ENCODE peak calls at places on chromosomes 1 and 21, in seven cellular contexts. One of them, this sample, is unnamed.

GRCh38 chr1:41238311-41239094 is 3.6 kb downstream of the SCMH1 start:
- DNase-seq in M059J: peak; percentile 65
- DNase-seq in smooth muscle cell of the brain vasculature: no peak
- DNase-seq in pons: no peak
- DNase-seq in left kidney: no peak
- DNase-seq in T-helper 2 cell: peak; percentile 35
- DNase-seq in stimulated activated CD4-positive, alpha-beta T cell treated with anti-CD3 and anti-CD28 coated beads, TNF-alpha, amount 100 ng/mL, for 1 hour: no peak
- DNase-seq in this sample: no peak

GRCh38 chr1:229972600-229973296 is 94.3 kb upstream of the GALNT2 start:
- DNase-seq in M059J: no peak
- DNase-seq in smooth muscle cell of the brain vasculature: no peak
- DNase-seq in pons: no peak
- DNase-seq in left kidney: no peak
- DNase-seq in T-helper 2 cell: no peak
- DNase-seq in stimulated activated CD4-positive, alpha-beta T cell treated with anti-CD3 and anti-CD28 coated beads, TNF-alpha, amount 100 ng/mL, for 1 hour: no peak
- DNase-seq in this sample: no peak

GRCh38 chr1:183490932-183491331 is 18.6 kb downstream of the SMG7 start:
- DNase-seq in M059J: no peak
- DNase-seq in smooth muscle cell of the brain vasculature: no peak
- DNase-seq in pons: no peak
- DNase-seq in left kidney: no peak
- DNase-seq in T-helper 2 cell: no peak
- DNase-seq in stimulated activated CD4-positive, alpha-beta T cell treated with anti-CD3 and anti-CD28 coated beads, TNF-alpha, amount 100 ng/mL, for 1 hour: no peak
- DNase-seq in this sample: no peak

GRCh38 chr21:25402134-25402957 is 204.9 kb downstream of the MRPL39 start:
- DNase-seq in M059J: no peak
- DNase-seq in smooth muscle cell of the brain vasculature: no peak
- DNase-seq in pons: no peak
- DNase-seq in left kidney: no peak
- DNase-seq in T-helper 2 cell: peak; percentile 74
- DNase-seq in stimulated activated CD4-positive, alpha-beta T cell treated with anti-CD3 and anti-CD28 coated beads, TNF-alpha, amount 100 ng/mL, for 1 hour: no peak
- DNase-seq in this sample: no peak

GRCh38 chr21:40658237-40658636 is 188.7 kb downstream of the DSCAM start:
- DNase-seq in M059J: no peak
- DNase-seq in smooth muscle cell of the brain vasculature: no peak
- DNase-seq in pons: no peak
- DNase-seq in left kidney: no peak
- DNase-seq in T-helper 2 cell: no peak
- DNase-seq in stimulated activated CD4-positive, alpha-beta T cell treated with anti-CD3 and anti-CD28 coated beads, TNF-alpha, amount 100 ng/mL, for 1 hour: no peak
- DNase-seq in this sample: no peak

GRCh38 chr1:215397843-215398242 is 169.3 kb upstream of the KCTD3 start:
- DNase-seq in M059J: no peak
- DNase-seq in smooth muscle cell of the brain vasculature: no peak
- DNase-seq in pons: no peak
- DNase-seq in left kidney: no peak
- DNase-seq in T-helper 2 cell: no peak
- DNase-seq in stimulated activated CD4-positive, alpha-beta T cell treated with anti-CD3 and anti-CD28 coated beads, TNF-alpha, amount 100 ng/mL, for 1 hour: no peak
- DNase-seq in this sample: no peak

GRCh38 chr1:31127266-31127665 is 61.7 kb upstream of the PUM1 start:
- DNase-seq in M059J: no peak
- DNase-seq in smooth muscle cell of the brain vasculature: no peak
- DNase-seq in pons: no peak
- DNase-seq in left kidney: no peak
- DNase-seq in T-helper 2 cell: no peak
- DNase-seq in stimulated activated CD4-positive, alpha-beta T cell treated with anti-CD3 and anti-CD28 coated beads, TNF-alpha, amount 100 ng/mL, for 1 hour: no peak
- DNase-seq in this sample: no peak

GRCh38 chr1:219331424-219331823 is 157.7 kb downstream of the LYPLAL1 start:
- DNase-seq in M059J: no peak
- DNase-seq in smooth muscle cell of the brain vasculature: no peak
- DNase-seq in pons: no peak
- DNase-seq in left kidney: no peak
- DNase-seq in T-helper 2 cell: no peak
- DNase-seq in stimulated activated CD4-positive, alpha-beta T cell treated with anti-CD3 and anti-CD28 coated beads, TNF-alpha, amount 100 ng/mL, for 1 hour: no peak
- DNase-seq in this sample: no peak

GRCh38 chr1:41313661-41314131 is 47.5 kb upstream of the FOXO6 start:
- DNase-seq in M059J: no peak
- DNase-seq in smooth muscle cell of the brain vasculature: no peak
- DNase-seq in pons: no peak
- DNase-seq in left kidney: peak; percentile 56
- DNase-seq in T-helper 2 cell: no peak
- DNase-seq in stimulated activated CD4-positive, alpha-beta T cell treated with anti-CD3 and anti-CD28 coated beads, TNF-alpha, amount 100 ng/mL, for 1 hour: no peak
- DNase-seq in this sample: no peak

GRCh38 chr1:121515235-121515634 is 330.5 kb downstream of the SRGAP2C start:
- DNase-seq in M059J: no peak
- DNase-seq in smooth muscle cell of the brain vasculature: no peak
- DNase-seq in pons: no peak
- DNase-seq in left kidney: no peak
- DNase-seq in T-helper 2 cell: no peak
- DNase-seq in stimulated activated CD4-positive, alpha-beta T cell treated with anti-CD3 and anti-CD28 coated beads, TNF-alpha, amount 100 ng/mL, for 1 hour: no peak
- DNase-seq in this sample: no peak

GRCh38 chr1:71088645-71089287 is 7.9 kb upstream of the ZRANB2 start:
- DNase-seq in M059J: no peak
- DNase-seq in smooth muscle cell of the brain vasculature: no peak
- DNase-seq in pons: no peak
- DNase-seq in left kidney: no peak
- DNase-seq in T-helper 2 cell: no peak
- DNase-seq in stimulated activated CD4-positive, alpha-beta T cell treated with anti-CD3 and anti-CD28 coated beads, TNF-alpha, amount 100 ng/mL, for 1 hour: no peak
- DNase-seq in this sample: no peak

GRCh38 chr1:171245458-171246064 is 2.7 kb upstream of the FMO1 start:
- DNase-seq in M059J: peak; percentile 49
- DNase-seq in smooth muscle cell of the brain vasculature: no peak
- DNase-seq in pons: peak; percentile 58
- DNase-seq in left kidney: peak; percentile 67
- DNase-seq in T-helper 2 cell: peak; percentile 17
- DNase-seq in stimulated activated CD4-positive, alpha-beta T cell treated with anti-CD3 and anti-CD28 coated beads, TNF-alpha, amount 100 ng/mL, for 1 hour: no peak
- DNase-seq in this sample: no peak

GRCh38 chr21:45064091-45064490 is 10.3 kb upstream of the ADARB1 start:
- DNase-seq in M059J: no peak
- DNase-seq in smooth muscle cell of the brain vasculature: no peak
- DNase-seq in pons: no peak
- DNase-seq in left kidney: no peak
- DNase-seq in T-helper 2 cell: no peak
- DNase-seq in stimulated activated CD4-positive, alpha-beta T cell treated with anti-CD3 and anti-CD28 coated beads, TNF-alpha, amount 100 ng/mL, for 1 hour: no peak
- DNase-seq in this sample: no peak

GRCh38 chr1:65048325-65048724 is 82.0 kb upstream of the JAK1 start:
- DNase-seq in M059J: no peak
- DNase-seq in smooth muscle cell of the brain vasculature: no peak
- DNase-seq in pons: no peak
- DNase-seq in left kidney: no peak
- DNase-seq in T-helper 2 cell: no peak
- DNase-seq in stimulated activated CD4-positive, alpha-beta T cell treated with anti-CD3 and anti-CD28 coated beads, TNF-alpha, amount 100 ng/mL, for 1 hour: no peak
- DNase-seq in this sample: no peak

GRCh38 chr1:223621312-223621734 is 44.2 kb downstream of the CAPN8 start:
- DNase-seq in M059J: no peak
- DNase-seq in smooth muscle cell of the brain vasculature: no peak
- DNase-seq in pons: peak; percentile 74
- DNase-seq in left kidney: no peak
- DNase-seq in T-helper 2 cell: peak; percentile 21
- DNase-seq in stimulated activated CD4-positive, alpha-beta T cell treated with anti-CD3 and anti-CD28 coated beads, TNF-alpha, amount 100 ng/mL, for 1 hour: no peak
- DNase-seq in this sample: no peak

GRCh38 chr1:1550591-1551432 is 10.4 kb upstream of the TMEM240 start:
- DNase-seq in M059J: peak; percentile 16
- DNase-seq in smooth muscle cell of the brain vasculature: peak; percentile 54
- DNase-seq in pons: no peak
- DNase-seq in left kidney: peak; percentile 65
- DNase-seq in T-helper 2 cell: no peak
- DNase-seq in stimulated activated CD4-positive, alpha-beta T cell treated with anti-CD3 and anti-CD28 coated beads, TNF-alpha, amount 100 ng/mL, for 1 hour: no peak
- DNase-seq in this sample: no peak

GRCh38 chr1:235919797-235920475 is 53.2 kb upstream of the LYST start:
- DNase-seq in M059J: peak; percentile 91
- DNase-seq in smooth muscle cell of the brain vasculature: peak; percentile 82
- DNase-seq in pons: no peak
- DNase-seq in left kidney: no peak
- DNase-seq in T-helper 2 cell: no peak
- DNase-seq in stimulated activated CD4-positive, alpha-beta T cell treated with anti-CD3 and anti-CD28 coated beads, TNF-alpha, amount 100 ng/mL, for 1 hour: no peak
- DNase-seq in this sample: no peak

GRCh38 chr1:56645663-56646330 is 683 bp downstream of the PRKAA2 start:
- DNase-seq in M059J: peak; percentile 38
- DNase-seq in smooth muscle cell of the brain vasculature: no peak
- DNase-seq in pons: peak; percentile 4
- DNase-seq in left kidney: peak; percentile 63
- DNase-seq in T-helper 2 cell: no peak
- DNase-seq in stimulated activated CD4-positive, alpha-beta T cell treated with anti-CD3 and anti-CD28 coated beads, TNF-alpha, amount 100 ng/mL, for 1 hour: no peak
- DNase-seq in this sample: no peak

GRCh38 chr1:198701766-198702539 is 63.1 kb downstream of the PTPRC start:
- DNase-seq in M059J: no peak
- DNase-seq in smooth muscle cell of the brain vasculature: no peak
- DNase-seq in pons: no peak
- DNase-seq in left kidney: no peak
- DNase-seq in T-helper 2 cell: no peak
- DNase-seq in stimulated activated CD4-positive, alpha-beta T cell treated with anti-CD3 and anti-CD28 coated beads, TNF-alpha, amount 100 ng/mL, for 1 hour: no peak
- DNase-seq in this sample: no peak

GRCh38 chr1:169914534-169914933 is 20.8 kb upstream of the SCYL3 start:
- DNase-seq in M059J: no peak
- DNase-seq in smooth muscle cell of the brain vasculature: no peak
- DNase-seq in pons: no peak
- DNase-seq in left kidney: no peak
- DNase-seq in T-helper 2 cell: peak; percentile 38
- DNase-seq in stimulated activated CD4-positive, alpha-beta T cell treated with anti-CD3 and anti-CD28 coated beads, TNF-alpha, amount 100 ng/mL, for 1 hour: no peak
- DNase-seq in this sample: no peak

GRCh38 chr1:159945483-159946241 is at the start of gene IGSF9:
- DNase-seq in M059J: peak; percentile 72
- DNase-seq in smooth muscle cell of the brain vasculature: peak; percentile 12
- DNase-seq in pons: peak; percentile 22
- DNase-seq in left kidney: peak; percentile 99
- DNase-seq in T-helper 2 cell: peak; percentile 61
- DNase-seq in stimulated activated CD4-positive, alpha-beta T cell treated with anti-CD3 and anti-CD28 coated beads, TNF-alpha, amount 100 ng/mL, for 1 hour: peak; percentile 40
- DNase-seq in this sample: no peak

GRCh38 chr1:37828410-37829074 is 20.5 kb upstream of the YRDC start:
- DNase-seq in M059J: no peak
- DNase-seq in smooth muscle cell of the brain vasculature: no peak
- DNase-seq in pons: no peak
- DNase-seq in left kidney: no peak
- DNase-seq in T-helper 2 cell: no peak
- DNase-seq in stimulated activated CD4-positive, alpha-beta T cell treated with anti-CD3 and anti-CD28 coated beads, TNF-alpha, amount 100 ng/mL, for 1 hour: no peak
- DNase-seq in this sample: no peak

GRCh38 chr1:104476126-104476525 is 726.4 kb downstream of the AMY1C start:
- DNase-seq in M059J: no peak
- DNase-seq in smooth muscle cell of the brain vasculature: no peak
- DNase-seq in pons: no peak
- DNase-seq in left kidney: no peak
- DNase-seq in T-helper 2 cell: no peak
- DNase-seq in stimulated activated CD4-positive, alpha-beta T cell treated with anti-CD3 and anti-CD28 coated beads, TNF-alpha, amount 100 ng/mL, for 1 hour: no peak
- DNase-seq in this sample: no peak

GRCh38 chr1:23930861-23931471 is 17.8 kb upstream of the CNR2 start:
- DNase-seq in M059J: peak; percentile 39
- DNase-seq in smooth muscle cell of the brain vasculature: no peak
- DNase-seq in pons: no peak
- DNase-seq in left kidney: peak; percentile 28
- DNase-seq in T-helper 2 cell: no peak
- DNase-seq in stimulated activated CD4-positive, alpha-beta T cell treated with anti-CD3 and anti-CD28 coated beads, TNF-alpha, amount 100 ng/mL, for 1 hour: no peak
- DNase-seq in this sample: no peak

GRCh38 chr1:11731719-11732283 is 4.1 kb upstream of the AGTRAP start:
- DNase-seq in M059J: peak; percentile 84
- DNase-seq in smooth muscle cell of the brain vasculature: no peak
- DNase-seq in pons: peak; percentile 95
- DNase-seq in left kidney: peak; percentile 93
- DNase-seq in T-helper 2 cell: no peak
- DNase-seq in stimulated activated CD4-positive, alpha-beta T cell treated with anti-CD3 and anti-CD28 coated beads, TNF-alpha, amount 100 ng/mL, for 1 hour: no peak
- DNase-seq in this sample: no peak

GRCh38 chr1:157968503-157968902 is 24.9 kb upstream of the KIRREL1 start:
- DNase-seq in M059J: peak; percentile 95
- DNase-seq in smooth muscle cell of the brain vasculature: no peak
- DNase-seq in pons: no peak
- DNase-seq in left kidney: no peak
- DNase-seq in T-helper 2 cell: no peak
- DNase-seq in stimulated activated CD4-positive, alpha-beta T cell treated with anti-CD3 and anti-CD28 coated beads, TNF-alpha, amount 100 ng/mL, for 1 hour: no peak
- DNase-seq in this sample: no peak

GRCh38 chr1:179883739-179884138 is 1.7 kb downstream of the TOR1AIP1 start:
- DNase-seq in M059J: peak; percentile 57
- DNase-seq in smooth muscle cell of the brain vasculature: no peak
- DNase-seq in pons: no peak
- DNase-seq in left kidney: peak; percentile 44
- DNase-seq in T-helper 2 cell: peak; percentile 93
- DNase-seq in stimulated activated CD4-positive, alpha-beta T cell treated with anti-CD3 and anti-CD28 coated beads, TNF-alpha, amount 100 ng/mL, for 1 hour: peak; percentile 28
- DNase-seq in this sample: no peak

GRCh38 chr21:36463204-36463603 is 16.7 kb downstream of the CLDN14 start:
- DNase-seq in M059J: no peak
- DNase-seq in smooth muscle cell of the brain vasculature: no peak
- DNase-seq in pons: no peak
- DNase-seq in left kidney: no peak
- DNase-seq in T-helper 2 cell: no peak
- DNase-seq in stimulated activated CD4-positive, alpha-beta T cell treated with anti-CD3 and anti-CD28 coated beads, TNF-alpha, amount 100 ng/mL, for 1 hour: no peak
- DNase-seq in this sample: no peak

GRCh38 chr21:35637431-35637830 is 422.9 kb downstream of the SETD4 start:
- DNase-seq in M059J: peak; percentile 92
- DNase-seq in smooth muscle cell of the brain vasculature: no peak
- DNase-seq in pons: no peak
- DNase-seq in left kidney: no peak
- DNase-seq in T-helper 2 cell: no peak
- DNase-seq in stimulated activated CD4-positive, alpha-beta T cell treated with anti-CD3 and anti-CD28 coated beads, TNF-alpha, amount 100 ng/mL, for 1 hour: no peak
- DNase-seq in this sample: no peak

GRCh38 chr1:55286851-55287602 is 71.9 kb upstream of the USP24 start:
- DNase-seq in M059J: peak; percentile 43
- DNase-seq in smooth muscle cell of the brain vasculature: no peak
- DNase-seq in pons: no peak
- DNase-seq in left kidney: no peak
- DNase-seq in T-helper 2 cell: no peak
- DNase-seq in stimulated activated CD4-positive, alpha-beta T cell treated with anti-CD3 and anti-CD28 coated beads, TNF-alpha, amount 100 ng/mL, for 1 hour: no peak
- DNase-seq in this sample: no peak

GRCh38 chr1:47501069-47501468 is 63.2 kb downstream of the FOXD2 start:
- DNase-seq in M059J: no peak
- DNase-seq in smooth muscle cell of the brain vasculature: no peak
- DNase-seq in pons: no peak
- DNase-seq in left kidney: no peak
- DNase-seq in T-helper 2 cell: no peak
- DNase-seq in stimulated activated CD4-positive, alpha-beta T cell treated with anti-CD3 and anti-CD28 coated beads, TNF-alpha, amount 100 ng/mL, for 1 hour: no peak
- DNase-seq in this sample: no peak

This sample was measured in memory B cell.